ENCODE peak calls at places on chromosomes 1 and 21, in six cellular contexts. One of them, this sample, is unnamed.
A peak's percentile ranks its signal among the peaks of the same experiment; 100 is the strongest.

GRCh38 chr1:176227579-176227978 is 20.5 kb upstream of the COP1 start:
- DNase-seq in transverse colon: no peak
- DNase-seq in spleen: no peak
- DNase-seq in esophagus muscularis mucosa: no peak
- DNase-seq in suprapubic skin: no peak
- DNase-seq in HL-60: no peak
- DNase-seq in this sample: no peak

GRCh38 chr1:31694910-31695300 is 8.9 kb downstream of the COL16A1 start:
- DNase-seq in transverse colon: no peak
- DNase-seq in spleen: no peak
- DNase-seq in esophagus muscularis mucosa: no peak
- DNase-seq in suprapubic skin: no peak
- DNase-seq in HL-60: no peak
- DNase-seq in this sample: no peak

GRCh38 chr1:26799479-26800133 is 11.9 kb downstream of the PIGV start:
- DNase-seq in transverse colon: peak; percentile 42
- DNase-seq in spleen: no peak
- DNase-seq in esophagus muscularis mucosa: no peak
- DNase-seq in suprapubic skin: no peak
- DNase-seq in HL-60: no peak
- DNase-seq in this sample: no peak

GRCh38 chr1:206925116-206925736 is 3.5 kb upstream of the FCMR start:
- DNase-seq in transverse colon: peak; percentile 81
- DNase-seq in spleen: peak; percentile 91
- DNase-seq in esophagus muscularis mucosa: no peak
- DNase-seq in suprapubic skin: no peak
- DNase-seq in HL-60: no peak
- DNase-seq in this sample: peak; percentile 75

GRCh38 chr1:173356211-173356762 is 120.8 kb upstream of the PRDX6 start:
- DNase-seq in transverse colon: no peak
- DNase-seq in spleen: no peak
- DNase-seq in esophagus muscularis mucosa: no peak
- DNase-seq in suprapubic skin: no peak
- DNase-seq in HL-60: no peak
- DNase-seq in this sample: no peak

GRCh38 chr1:66217021-66217420 is 316.9 kb upstream of the SGIP1 start:
- DNase-seq in transverse colon: no peak
- DNase-seq in spleen: no peak
- DNase-seq in esophagus muscularis mucosa: no peak
- DNase-seq in suprapubic skin: no peak
- DNase-seq in HL-60: no peak
- DNase-seq in this sample: no peak

GRCh38 chr1:27423701-27424100 is 31.3 kb downstream of the GPR3 start:
- DNase-seq in transverse colon: no peak
- DNase-seq in spleen: no peak
- DNase-seq in esophagus muscularis mucosa: no peak
- DNase-seq in suprapubic skin: no peak
- DNase-seq in HL-60: no peak
- DNase-seq in this sample: no peak

GRCh38 chr1:14997646-14998276 is 155.8 kb upstream of the TMEM51 start:
- DNase-seq in transverse colon: no peak
- DNase-seq in spleen: no peak
- DNase-seq in esophagus muscularis mucosa: no peak
- DNase-seq in suprapubic skin: no peak
- DNase-seq in HL-60: no peak
- DNase-seq in this sample: no peak

GRCh38 chr1:204588826-204589225 is 72.6 kb downstream of the MDM4 start:
- DNase-seq in transverse colon: no peak
- DNase-seq in spleen: no peak
- DNase-seq in esophagus muscularis mucosa: no peak
- DNase-seq in suprapubic skin: no peak
- DNase-seq in HL-60: no peak
- DNase-seq in this sample: no peak

GRCh38 chr1:65083263-65083896 is 64.6 kb upstream of the AK4 start:
- DNase-seq in transverse colon: no peak
- DNase-seq in spleen: no peak
- DNase-seq in esophagus muscularis mucosa: no peak
- DNase-seq in suprapubic skin: no peak
- DNase-seq in HL-60: no peak
- DNase-seq in this sample: no peak

GRCh38 chr1:57188169-57188568 is 222.4 kb upstream of the C8B start:
- DNase-seq in transverse colon: no peak
- DNase-seq in spleen: no peak
- DNase-seq in esophagus muscularis mucosa: no peak
- DNase-seq in suprapubic skin: no peak
- DNase-seq in HL-60: no peak
- DNase-seq in this sample: no peak

GRCh38 chr1:14095001-14095400 is 395.0 kb downstream of the PRDM2 start:
- DNase-seq in transverse colon: no peak
- DNase-seq in spleen: no peak
- DNase-seq in esophagus muscularis mucosa: peak; percentile 42
- DNase-seq in suprapubic skin: no peak
- DNase-seq in HL-60: peak; percentile 1
- DNase-seq in this sample: no peak

GRCh38 chr1:7339014-7339413 is 432.1 kb upstream of the VAMP3 start:
- DNase-seq in transverse colon: no peak
- DNase-seq in spleen: no peak
- DNase-seq in esophagus muscularis mucosa: no peak
- DNase-seq in suprapubic skin: no peak
- DNase-seq in HL-60: no peak
- DNase-seq in this sample: no peak

GRCh38 chr1:59903136-59903754 is 23.3 kb downstream of the CYP2J2 start:
- DNase-seq in transverse colon: no peak
- DNase-seq in spleen: no peak
- DNase-seq in esophagus muscularis mucosa: peak; percentile 14
- DNase-seq in suprapubic skin: no peak
- DNase-seq in HL-60: no peak
- DNase-seq in this sample: no peak

GRCh38 chr1:69662321-69662720 is 94.6 kb downstream of the LRRC7 start:
- DNase-seq in transverse colon: no peak
- DNase-seq in spleen: no peak
- DNase-seq in esophagus muscularis mucosa: no peak
- DNase-seq in suprapubic skin: no peak
- DNase-seq in HL-60: no peak
- DNase-seq in this sample: no peak

GRCh38 chr1:67855444-67855843 is 22.2 kb upstream of the GNG12 start:
- DNase-seq in transverse colon: no peak
- DNase-seq in spleen: no peak
- DNase-seq in esophagus muscularis mucosa: no peak
- DNase-seq in suprapubic skin: no peak
- DNase-seq in HL-60: no peak
- DNase-seq in this sample: no peak

GRCh38 chr1:221672160-221672762 is 69.6 kb downstream of the DUSP10 start:
- DNase-seq in transverse colon: no peak
- DNase-seq in spleen: no peak
- DNase-seq in esophagus muscularis mucosa: no peak
- DNase-seq in suprapubic skin: no peak
- DNase-seq in HL-60: no peak
- DNase-seq in this sample: no peak

DNA sequence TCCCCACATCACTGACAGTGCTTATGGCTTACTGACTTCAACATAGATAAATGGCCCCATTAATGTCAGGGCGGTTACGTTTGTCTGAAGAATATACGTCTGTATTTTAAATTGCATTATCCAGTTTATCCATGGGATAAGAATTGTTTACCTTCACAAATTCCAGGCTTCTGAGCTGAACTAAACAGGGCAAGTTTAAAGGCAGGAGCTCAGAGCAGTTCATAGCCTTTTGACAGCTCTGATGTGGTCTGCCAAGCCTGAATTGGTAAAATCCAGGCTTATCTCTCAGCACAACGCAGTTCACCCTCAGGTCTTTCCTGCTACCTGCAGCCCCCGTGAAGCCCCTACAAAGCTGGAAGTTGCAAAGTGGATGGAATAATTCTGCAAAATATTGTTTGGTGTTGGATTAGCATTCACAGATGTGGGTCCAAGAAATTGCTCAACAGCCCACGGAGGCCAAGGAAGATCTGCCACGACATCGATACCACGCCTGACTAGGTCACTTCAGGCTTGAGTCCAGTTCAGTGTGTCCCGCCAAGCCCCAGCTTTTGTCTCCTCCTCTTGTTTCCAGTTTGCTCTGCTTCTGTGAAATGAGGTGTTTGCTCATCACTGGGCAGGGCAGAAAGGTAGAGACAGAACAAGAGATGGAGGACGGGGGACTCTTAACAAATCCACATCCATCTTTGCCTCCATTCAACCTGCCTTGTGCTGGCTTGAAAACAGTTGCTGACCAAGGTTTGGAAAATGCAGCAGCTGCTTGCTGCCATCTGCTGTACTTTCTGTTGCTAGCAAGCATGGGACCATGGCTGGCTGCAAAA is 79.8 kb upstream of the GREM2 start:
- DNase-seq in transverse colon: peak; percentile 19
- DNase-seq in spleen: no peak
- DNase-seq in esophagus muscularis mucosa: no peak
- DNase-seq in suprapubic skin: peak; percentile 75
- DNase-seq in HL-60: no peak
- DNase-seq in this sample: no peak
- TF ChIP-seq POLR2AphosphoS5 in transverse colon: no peak
- TF ChIP-seq POLR2AphosphoS5 in spleen: no peak
- TF ChIP-seq POLR2AphosphoS5 in esophagus muscularis mucosa: no peak
- TF ChIP-seq POLR2AphosphoS5 in suprapubic skin: no peak
- TF ChIP-seq POLR2AphosphoS5 in HL-60: no peak
- TF ChIP-seq POLR2AphosphoS5 in this sample: no peak

GRCh38 chr1:226655251-226656163 is 83.6 kb downstream of the ITPKB start:
- DNase-seq in transverse colon: no peak
- DNase-seq in spleen: peak; percentile 86
- DNase-seq in esophagus muscularis mucosa: no peak
- DNase-seq in suprapubic skin: no peak
- DNase-seq in HL-60: no peak
- DNase-seq in this sample: no peak
- H3K27ac ChIP-seq in transverse colon: no peak overlapping the region
- H3K27ac ChIP-seq in spleen: peak overlapping the region; percentile 78
- H3K27ac ChIP-seq in esophagus muscularis mucosa: no peak overlapping the region
- H3K27ac ChIP-seq in suprapubic skin: peak overlapping the region; percentile 88
- H3K27ac ChIP-seq in HL-60: peak overlapping the region; percentile 64
- H3K27ac ChIP-seq in this sample: peak overlapping the region; percentile 71

GRCh38 chr1:84600796-84601195 is 26.6 kb upstream of the CTBS start:
- DNase-seq in transverse colon: no peak
- DNase-seq in spleen: no peak
- DNase-seq in esophagus muscularis mucosa: no peak
- DNase-seq in suprapubic skin: no peak
- DNase-seq in HL-60: no peak
- DNase-seq in this sample: no peak

GRCh38 chr1:84605157-84605556 is 30.9 kb upstream of the CTBS start:
- DNase-seq in transverse colon: no peak
- DNase-seq in spleen: no peak
- DNase-seq in esophagus muscularis mucosa: peak; percentile 57
- DNase-seq in suprapubic skin: no peak
- DNase-seq in HL-60: no peak
- DNase-seq in this sample: no peak

GRCh38 chr1:84603223-84603622 is 29.0 kb upstream of the CTBS start:
- DNase-seq in transverse colon: no peak
- DNase-seq in spleen: no peak
- DNase-seq in esophagus muscularis mucosa: peak; percentile 89
- DNase-seq in suprapubic skin: no peak
- DNase-seq in HL-60: no peak
- DNase-seq in this sample: no peak

GRCh38 chr1:84606977-84607376 is 32.7 kb upstream of the CTBS start:
- DNase-seq in transverse colon: no peak
- DNase-seq in spleen: no peak
- DNase-seq in esophagus muscularis mucosa: no peak
- DNase-seq in suprapubic skin: no peak
- DNase-seq in HL-60: no peak
- DNase-seq in this sample: no peak

DNA sequence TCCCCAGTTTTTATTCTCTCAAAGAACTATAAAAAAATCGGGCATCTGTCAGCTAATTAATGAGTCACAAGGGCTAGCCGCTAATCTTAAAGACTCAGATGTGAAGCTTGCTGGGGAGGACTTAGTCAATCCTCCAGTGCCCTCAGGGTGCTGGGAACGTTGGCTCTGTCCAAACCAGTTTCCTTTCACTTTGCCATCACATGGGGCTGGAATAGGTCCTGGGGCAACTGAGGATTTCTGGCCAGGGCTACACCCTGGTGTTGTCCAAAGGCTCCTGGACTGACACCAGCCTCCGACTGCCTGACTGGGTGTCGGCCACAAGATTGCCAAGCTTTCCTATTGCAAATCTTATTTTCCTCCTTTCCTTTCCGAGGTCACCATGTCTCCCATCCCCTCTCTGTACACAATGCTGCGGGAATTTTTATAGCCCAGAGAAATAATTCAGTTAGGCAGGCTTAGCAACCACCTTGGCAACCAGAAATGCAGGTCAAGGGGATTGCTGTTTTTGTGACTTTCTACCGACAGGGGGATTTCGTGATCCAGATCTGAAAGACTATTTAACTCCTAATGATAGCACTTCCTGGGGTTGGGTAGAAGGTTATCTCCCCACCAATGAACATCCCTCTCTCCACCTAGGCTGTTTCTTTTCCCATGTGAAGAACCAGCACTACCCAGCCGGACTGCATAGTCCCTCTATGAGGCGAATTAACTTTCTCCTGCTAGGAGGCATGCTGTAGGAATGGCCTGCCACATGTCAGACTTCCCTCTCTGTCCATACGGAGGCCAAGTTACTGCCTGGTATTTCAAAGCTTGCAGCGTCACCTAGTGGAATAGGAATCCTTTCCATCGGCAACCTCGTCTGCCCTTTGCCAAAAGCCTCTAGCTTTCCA is 29.9 kb upstream of the CTBS start:
- DNase-seq in transverse colon: no peak
- DNase-seq in spleen: no peak
- DNase-seq in esophagus muscularis mucosa: peak; percentile 88
- DNase-seq in suprapubic skin: peak; percentile 69
- DNase-seq in HL-60: no peak
- DNase-seq in this sample: no peak
- TF ChIP-seq POLR2AphosphoS5 in transverse colon: no peak
- TF ChIP-seq POLR2AphosphoS5 in spleen: no peak
- TF ChIP-seq POLR2AphosphoS5 in esophagus muscularis mucosa: peak; percentile 19
- TF ChIP-seq POLR2AphosphoS5 in suprapubic skin: no peak
- TF ChIP-seq POLR2AphosphoS5 in HL-60: no peak
- TF ChIP-seq POLR2AphosphoS5 in this sample: no peak

DNA sequence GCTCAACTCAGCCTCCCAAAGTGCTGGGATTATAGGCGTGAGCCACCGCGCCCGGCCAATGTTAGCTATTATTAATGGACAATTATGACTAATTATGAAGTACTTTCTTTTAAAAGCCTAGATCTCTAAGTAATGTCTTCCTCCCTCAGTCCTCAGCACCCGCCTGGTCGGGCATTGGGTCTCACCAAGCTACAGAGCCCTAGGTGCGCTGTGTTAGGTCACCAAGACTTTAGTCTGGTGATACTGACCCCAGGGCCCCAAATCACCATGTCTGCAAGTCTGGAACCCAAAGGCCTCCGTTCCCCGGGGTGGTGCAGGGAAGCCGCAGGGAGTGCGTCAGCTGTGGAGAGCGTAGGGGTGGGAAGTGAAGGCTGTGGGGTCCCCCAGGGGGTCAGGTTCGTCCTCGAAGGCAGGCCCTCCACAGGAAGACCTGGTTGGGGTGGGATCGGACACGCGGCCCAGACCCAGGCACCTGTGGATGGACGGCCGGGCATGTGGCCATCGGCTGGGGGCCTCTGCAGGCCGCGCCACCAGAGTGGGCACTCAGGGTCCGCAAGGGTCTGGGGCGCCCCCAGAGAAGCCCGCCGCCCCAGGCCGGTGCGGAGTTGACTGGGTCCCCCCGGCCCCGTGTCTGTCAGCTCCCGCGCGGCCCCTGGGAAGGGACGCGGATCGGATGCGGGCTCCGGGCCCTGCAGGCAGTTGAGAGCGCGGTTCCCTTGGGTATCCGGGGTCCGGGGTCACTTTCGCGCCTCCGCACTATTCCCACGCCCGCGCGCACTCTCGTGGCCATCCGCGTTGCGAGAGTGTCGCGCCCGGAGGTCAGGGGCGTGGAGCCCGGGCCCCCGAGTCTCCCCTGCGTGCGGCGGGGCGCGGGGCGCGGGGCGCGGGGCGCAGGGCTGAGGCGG is 710 bp upstream of the PDXK start:
- DNase-seq in transverse colon: no peak
- DNase-seq in spleen: peak; percentile 91
- DNase-seq in esophagus muscularis mucosa: no peak
- DNase-seq in suprapubic skin: no peak
- DNase-seq in HL-60: no peak
- DNase-seq in this sample: no peak
- H3K27ac ChIP-seq in transverse colon: peak overlapping the region; percentile 93
- H3K27ac ChIP-seq in spleen: peak overlapping the region; percentile 87
- H3K27ac ChIP-seq in esophagus muscularis mucosa: peak overlapping the region; percentile 81
- H3K27ac ChIP-seq in suprapubic skin: peak overlapping the region; percentile 91
- H3K27ac ChIP-seq in HL-60: peak overlapping the region; percentile 51
- H3K27ac ChIP-seq in this sample: peak overlapping the region; percentile 73

This sample was measured in upper lobe of left lung.